ENCODE peak calls at places on chromosomes 1 and 21, in five cellular contexts. L is coronary artery, H is A549, G is uterus, K is colonic mucosa. X is an unnamed sample.

GRCh38 chr1:235067396-235068154 is 61.1 kb downstream of the TOMM20 start:
- DNase-seq in G (peak), L (peak), H (peak), K (peak), X (peak)

GRCh38 chr1:72282271-72282656 is at the start of gene NEGR1:
- DNase-seq in G (peak), L (peak), K (peak), H (no peak), X (peak)

GRCh38 chr1:113998361-113998760 is 19.1 kb downstream of the OLFML3 start:
- DNase-seq in K (no peak), L (no peak), G (no peak), H (no peak), X (no peak)

GRCh38 chr1:151653397-151653796 is 41.5 kb downstream of the SNX27 start:
- DNase-seq in H (no peak), G (no peak), K (no peak), L (no peak), X (no peak)

GRCh38 chr1:7409278-7409677 is 361.8 kb upstream of the VAMP3 start:
- DNase-seq in G (no peak), K (peak), H (no peak), L (peak), X (no peak)

GRCh38 chr1:33848205-33848604 is 15.7 kb upstream of the HMGB4 start:
- DNase-seq in L (no peak), G (no peak), H (no peak), K (no peak), X (no peak)

GRCh38 chr1:198498881-198499280 is 41.6 kb downstream of the ATP6V1G3 start:
- DNase-seq in G (no peak), K (no peak), H (no peak), L (no peak), X (no peak)

GRCh38 chr1:151013518-151013917 is 5.3 kb downstream of the PRUNE1 start:
- DNase-seq in H (no peak), K (peak), G (no peak), L (no peak), X (no peak)

GRCh38 chr1:115833806-115834205 is 7.1 kb downstream of the NHLH2 start:
- DNase-seq in G (no peak), H (no peak), L (no peak), K (no peak), X (no peak)

GRCh38 chr1:103125219-103125618 is 16.9 kb upstream of the COL11A1 start:
- DNase-seq in L (no peak), H (no peak), K (no peak), G (no peak), X (no peak)

GRCh38 chr1:93659805-93660479 is 21.7 kb downstream of the BCAR3 start:
- DNase-seq in L (no peak), K (no peak), H (no peak), G (no peak), X (no peak)

GRCh38 chr1:38026592-38027200 is 14.2 kb downstream of the UTP11 start:
- DNase-seq in L (no peak), K (no peak), H (peak), G (no peak), X (no peak)

GRCh38 chr1:179017383-179018326 is 8.0 kb upstream of the FAM20B start:
- DNase-seq in H (peak), L (no peak), G (no peak), K (peak), X (no peak)

GRCh38 chr1:111141803-111142202 is 1.8 kb downstream of the CEPT1 start:
- DNase-seq in G (no peak), K (no peak), H (no peak), L (no peak), X (no peak)

GRCh38 chr1:183227963-183228649 is 42.0 kb downstream of the LAMC2 start:
- DNase-seq in H (peak), L (no peak), G (peak), K (peak), X (no peak)

GRCh38 chr1:109788695-109789521 is 25.2 kb upstream of the EPS8L3 start:
- DNase-seq in K (peak), L (peak), G (peak), H (peak), X (peak)

GRCh38 chr1:234699795-234700665 is 90.1 kb upstream of the IRF2BP2 start:
- DNase-seq in L (no peak), G (no peak), K (peak), H (no peak), X (no peak)

GRCh38 chr1:84442256-84442655 is 36.8 kb upstream of the RPF1 start:
- DNase-seq in H (peak), G (no peak), L (no peak), K (no peak), X (no peak)

GRCh38 chr21:36082140-36082742 is 12.4 kb downstream of the CBR1 start:
- DNase-seq in G (no peak), H (no peak), L (no peak), K (no peak), X (no peak)

GRCh38 chr1:107529511-107530149 is 388.8 kb downstream of the NTNG1 start:
- DNase-seq in H (peak), L (no peak), K (peak), G (no peak), X (no peak)

GRCh38 chr1:59776960-59777852 is 37.5 kb upstream of the HOOK1 start:
- DNase-seq in L (no peak), H (no peak), G (no peak), K (no peak), X (no peak)
- TF ChIP-seq CTCF in L (no peak), H (no peak), G (no peak), K (no peak), X (no peak)

GRCh38 chr1:205321959-205322283 is 376 bp upstream of the NUAK2 start:
- DNase-seq in L (no peak), K (no peak), H (no peak), G (no peak), X (no peak)

GRCh38 chr1:205321109-205321958 is at the start of gene NUAK2:
- DNase-seq in K (peak), H (peak), L (peak), G (peak), X (peak)

GRCh38 chr1:205318231-205318991 is 3.1 kb downstream of the NUAK2 start:
- DNase-seq in G (no peak), L (no peak), K (peak), H (peak), X (no peak)

GRCh38 chr1:205317311-205317917 is 4.1 kb downstream of the NUAK2 start:
- DNase-seq in H (peak), L (no peak), G (peak), K (peak), X (no peak)

GRCh38 chr1:205319081-205320018 is 2.2 kb downstream of the NUAK2 start:
- DNase-seq in K (peak), L (no peak), H (peak), G (peak), X (no peak)
- H3K27ac ChIP-seq in K (peak), L (peak), H (peak), G (no peak), X (no peak)

GRCh38 chr21:17519208-17519738 is 6.4 kb downstream of the CXADR start:
- DNase-seq in H (no peak), L (no peak), G (no peak), K (no peak), X (no peak)

GRCh38 chr21:17512245-17513213 is at the start of gene CXADR:
- DNase-seq in G (peak), L (no peak), H (peak), K (peak), X (peak)

GRCh38 chr21:17514124-17514481 is 1.3 kb downstream of the CXADR start:
- DNase-seq in L (no peak), K (no peak), H (no peak), G (no peak), X (no peak)

DNA sequence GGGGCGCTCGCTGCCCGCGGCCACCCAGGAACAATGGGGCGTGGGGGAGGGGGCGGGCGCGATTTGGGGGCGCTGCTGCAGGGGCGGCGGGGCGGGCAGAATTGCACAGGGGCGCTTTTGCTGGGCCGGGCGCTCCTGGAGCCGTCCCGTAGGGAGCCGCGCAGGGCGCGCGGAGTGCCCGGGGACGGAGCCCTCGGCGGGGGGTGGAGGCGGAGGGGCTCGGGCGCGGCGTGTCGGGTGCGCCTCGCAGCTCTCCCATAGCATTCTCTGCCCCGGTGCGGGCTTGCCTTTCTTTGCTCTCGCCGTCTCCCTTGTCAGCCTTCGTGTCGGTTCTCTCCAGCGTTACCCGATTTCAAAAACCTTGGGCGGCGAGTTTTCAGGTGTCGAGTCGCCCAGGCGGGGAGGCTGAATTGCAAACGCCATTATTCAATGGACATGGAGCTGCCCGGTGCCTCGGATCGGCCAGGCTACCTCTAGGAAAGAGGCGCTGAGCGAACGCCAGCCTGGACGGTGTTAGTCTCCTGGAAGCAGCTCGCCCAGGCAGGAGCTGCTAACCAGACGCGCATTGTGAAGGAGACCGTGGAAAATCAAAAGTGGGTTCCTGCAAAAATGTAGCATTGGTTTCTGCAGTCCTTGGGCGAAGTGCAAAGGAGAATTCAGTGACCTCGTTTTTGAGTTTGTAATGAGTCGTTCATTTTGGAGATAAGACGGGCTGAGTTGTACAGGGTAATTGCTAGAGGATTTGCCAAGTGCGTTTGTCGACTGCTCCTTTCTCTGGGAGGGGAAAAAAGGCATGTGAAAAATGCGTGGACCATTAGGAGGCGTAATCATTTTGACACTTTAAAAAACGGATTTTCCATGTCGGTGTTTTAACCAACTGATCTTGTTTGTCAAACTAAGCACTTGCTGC is 626 bp downstream of the CXADR start:
- DNase-seq in G (peak), L (no peak), K (peak), H (peak), X (peak)
- TF ChIP-seq CTCF in G (no peak), L (no peak), K (no peak), H (no peak), X (peak)

DNA sequence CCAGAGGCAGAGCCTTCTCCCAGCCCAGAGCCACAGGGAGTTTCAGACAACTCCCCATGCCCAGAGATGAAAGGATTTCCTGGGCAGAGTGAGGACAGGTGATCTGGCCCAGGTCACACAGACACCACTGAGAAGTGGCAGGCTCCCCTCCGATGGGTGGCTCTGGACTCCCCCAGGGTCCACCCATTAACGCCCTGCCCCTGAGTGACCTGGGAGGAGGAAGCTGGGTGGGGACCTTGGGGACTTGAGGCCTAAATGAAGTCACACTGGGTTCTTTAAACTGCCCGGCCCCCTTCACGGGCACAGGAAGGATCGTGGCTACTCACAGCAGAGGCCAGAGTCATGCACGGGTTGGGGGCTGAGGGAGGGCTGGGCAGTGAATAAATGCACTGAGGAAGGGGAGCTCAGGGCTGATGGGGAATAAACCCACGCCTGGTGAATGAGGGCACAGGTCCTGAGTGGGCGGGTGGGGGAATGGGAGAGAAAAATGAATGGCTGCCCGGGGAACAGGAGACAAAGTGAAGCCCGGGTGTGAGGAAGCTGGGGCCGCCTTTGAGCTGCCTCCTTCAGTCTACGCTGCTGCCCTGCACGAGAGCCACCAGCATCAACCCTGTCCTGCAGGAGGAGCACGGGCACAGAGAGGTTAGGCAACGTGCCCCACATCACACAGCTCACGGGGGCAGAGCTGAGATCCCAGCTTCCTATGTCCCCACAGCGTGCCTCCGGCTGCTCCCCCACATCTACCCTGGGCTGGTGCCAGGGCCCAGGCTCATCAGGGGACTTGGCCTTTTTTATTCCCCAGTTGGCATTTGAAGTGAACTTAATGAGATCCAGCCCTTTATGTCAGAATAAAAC is 404.3 kb downstream of the MATN1 start:
- DNase-seq in G (no peak), L (peak), H (no peak), K (no peak), X (no peak)
- H3K27ac ChIP-seq in G (no peak), L (no peak), H (no peak), K (no peak), X (no peak)

DNA sequence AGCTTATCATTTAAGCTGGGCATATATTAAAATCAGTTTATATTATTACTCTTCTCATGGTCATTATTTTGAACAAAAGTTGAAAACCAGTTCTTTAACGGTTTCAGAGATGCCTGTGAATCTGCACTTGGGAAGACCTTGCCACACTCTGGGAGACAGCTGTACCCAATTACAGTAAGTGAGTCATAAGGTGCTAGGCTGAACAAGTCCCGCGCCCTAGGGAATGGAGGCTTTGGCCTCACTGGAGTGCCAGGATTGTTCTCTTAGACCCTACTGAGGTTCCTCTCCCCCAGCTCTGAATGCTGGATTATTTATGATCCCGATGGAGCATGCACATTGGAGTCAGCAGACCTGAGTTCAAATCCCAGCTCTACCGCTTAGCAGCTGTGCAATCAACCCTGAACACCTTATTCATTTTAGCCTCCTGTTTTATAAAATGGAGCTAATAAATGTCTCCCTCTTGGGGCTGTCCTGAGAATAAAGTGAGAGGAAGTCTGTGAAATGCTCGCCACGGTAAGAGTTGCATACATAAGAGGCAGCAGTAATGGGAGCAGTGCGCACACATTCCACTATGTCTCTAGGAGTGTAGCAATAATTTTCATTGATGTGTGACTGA is 266.2 kb downstream of the FOXD2 start:
- DNase-seq in G (no peak), L (no peak), H (peak), K (no peak), X (no peak)
- TF ChIP-seq CTCF in G (no peak), L (no peak), H (no peak), K (no peak), X (peak)

GRCh38 chr1:243488459-243489163 is 232.8 kb downstream of the SDCCAG8 start:
- DNase-seq in K (no peak), G (no peak), L (no peak), H (no peak), X (no peak)
- H3K27ac ChIP-seq in K (no peak), G (no peak), L (no peak), H (peak), X (peak)

X was measured in dorsolateral prefrontal cortex.